ENCODE peak calls at places on chromosomes 7 and 10, in ten cellular contexts. Z is cardiac muscle cell; I is adrenal gland; D is endothelial cell; N is hypothalamus; J is NCI-H510A treated with DMSO at 0.1 percent for 48 hours; F is CD8-positive, alpha-beta T cell; M is EH; O is T-helper 9 cell; R is DMS79. B is an unnamed sample.

GRCh38 chr10:102935939-102936605 is 18.0 kb downstream of the CNNM2 start:
- DNase-seq in Z (no peak), I (no peak), D (no peak), N (no peak), J (no peak), F (no peak), M (no peak), O (no peak), R (no peak), B (no peak)

GRCh38 chr7:75854233-75854632 is 24.6 kb upstream of the RHBDD2 start:
- DNase-seq in Z (no peak), I (no peak), D (no peak), N (no peak), J (no peak), F (no peak), M (peak), O (no peak), R (no peak), B (no peak)

GRCh38 chr7:117993377-117994003 is 120.2 kb upstream of the CTTNBP2 start:
- DNase-seq in Z (peak), I (peak), D (peak), N (no peak), J (peak), F (no peak), M (no peak), O (no peak), R (no peak), B (no peak)

GRCh38 chr10:18607503-18607902 is 43.9 kb downstream of the NSUN6 start:
- DNase-seq in Z (peak), I (peak), D (no peak), N (no peak), J (peak), F (no peak), M (peak), O (no peak), R (no peak), B (no peak)

GRCh38 chr7:143901360-143901709 is 641 bp downstream of the TCAF1 start:
- DNase-seq in Z (peak), I (peak), D (no peak), N (peak), J (no peak), F (no peak), M (peak), O (no peak), R (no peak), B (no peak)

GRCh38 chr7:98774893-98775292 is 94.9 kb downstream of the TMEM130 start:
- DNase-seq in Z (no peak), I (no peak), D (no peak), N (no peak), J (no peak), F (no peak), M (no peak), O (no peak), R (no peak), B (no peak)

GRCh38 chr10:43210556-43210955 is 56.3 kb downstream of the RASGEF1A start:
- DNase-seq in Z (no peak), I (no peak), D (no peak), N (no peak), J (no peak), F (no peak), M (no peak), O (no peak), R (no peak), B (no peak)

GRCh38 chr7:98323597-98324322 is 42.3 kb downstream of the BRI3 start:
- DNase-seq in Z (no peak), I (no peak), D (no peak), N (no peak), J (peak), F (no peak), M (no peak), O (no peak), R (no peak), B (no peak)

GRCh38 chr7:47604496-47604890 is 22.6 kb upstream of the TNS3 start:
- DNase-seq in Z (no peak), I (no peak), D (no peak), N (no peak), J (no peak), F (no peak), M (no peak), O (no peak), R (no peak), B (no peak)

GRCh38 chr7:128398016-128398840 is 11.6 kb downstream of the IMPDH1 start:
- DNase-seq in Z (peak), I (peak), D (peak), N (peak), J (peak), F (no peak), M (peak), O (peak), R (no peak), B (peak)

GRCh38 chr7:128112018-128112780 is 81.0 kb upstream of the LRRC4 start:
- DNase-seq in Z (no peak), I (no peak), D (no peak), N (no peak), J (no peak), F (no peak), M (no peak), O (no peak), R (peak), B (no peak)

GRCh38 chr10:2731940-2732339 is 335.4 kb upstream of the PFKP start:
- DNase-seq in Z (no peak), I (no peak), D (no peak), N (no peak), J (no peak), F (no peak), M (no peak), O (no peak), R (no peak), B (no peak)

GRCh38 chr7:102821994-102822747 is 73.4 kb downstream of the FAM185A start:
- DNase-seq in Z (no peak), I (no peak), D (no peak), N (no peak), J (no peak), F (no peak), M (no peak), O (no peak), R (no peak), B (no peak)

GRCh38 chr7:149229526-149229925 is 9.9 kb upstream of the ZNF212 start:
- DNase-seq in Z (no peak), I (no peak), D (no peak), N (no peak), J (no peak), F (no peak), M (no peak), O (no peak), R (no peak), B (no peak)

GRCh38 chr7:149330914-149331567 is 69.0 kb downstream of the ZNF783 start:
- DNase-seq in Z (no peak), I (no peak), D (no peak), N (no peak), J (no peak), F (no peak), M (peak), O (no peak), R (no peak), B (no peak)

GRCh38 chr10:45578384-45578946 is 94.1 kb downstream of the ZFAND4 start:
- DNase-seq in Z (no peak), I (no peak), D (no peak), N (no peak), J (no peak), F (no peak), M (no peak), O (no peak), R (no peak), B (no peak)

GRCh38 chr7:98168181-98168903 is 42.9 kb upstream of the BHLHA15 start:
- DNase-seq in Z (peak), I (peak), D (peak), N (no peak), J (peak), F (peak), M (peak), O (peak), R (peak), B (peak)

GRCh38 chr7:35415411-35415822 is 161.5 kb upstream of the TBX20 start:
- DNase-seq in Z (no peak), I (no peak), D (no peak), N (no peak), J (no peak), F (no peak), M (no peak), O (no peak), R (no peak), B (no peak)

GRCh38 chr7:70047891-70048448 is 449.7 kb downstream of the AUTS2 start:
- DNase-seq in Z (no peak), I (no peak), D (no peak), N (no peak), J (no peak), F (no peak), M (no peak), O (no peak), R (no peak), B (no peak)

GRCh38 chr7:31811650-31812461 is 124.8 kb downstream of the PPP1R17 start:
- DNase-seq in Z (no peak), I (peak), D (no peak), N (no peak), J (no peak), F (no peak), M (peak), O (no peak), R (no peak), B (peak)

GRCh38 chr7:106792233-106792926 is 72.7 kb upstream of the PIK3CG start:
- DNase-seq in Z (no peak), I (no peak), D (no peak), N (no peak), J (no peak), F (no peak), M (peak), O (no peak), R (no peak), B (no peak)

GRCh38 chr10:32446701-32447406 is 914 bp downstream of the CCDC7 start:
- DNase-seq in Z (no peak), I (no peak), D (no peak), N (no peak), J (no peak), F (no peak), M (peak), O (no peak), R (peak), B (peak)

GRCh38 chr10:128062837-128063563 is 63.2 kb downstream of the MKI67 start:
- DNase-seq in Z (no peak), I (peak), D (peak), N (peak), J (no peak), F (no peak), M (no peak), O (peak), R (no peak), B (peak)

GRCh38 chr10:932589-932988 is 1.1 kb upstream of the LARP4B start:
- DNase-seq in Z (no peak), I (peak), D (peak), N (no peak), J (no peak), F (no peak), M (no peak), O (no peak), R (no peak), B (no peak)

GRCh38 chr7:27873981-27874957 is 134.3 kb downstream of the TAX1BP1 start:
- DNase-seq in Z (no peak), I (peak), D (no peak), N (peak), J (no peak), F (no peak), M (peak), O (no peak), R (no peak), B (no peak)

GRCh38 chr10:3781458-3782098 is 3.4 kb downstream of the KLF6 start:
- DNase-seq in Z (no peak), I (no peak), D (peak), N (no peak), J (no peak), F (no peak), M (peak), O (peak), R (no peak), B (peak)

GRCh38 chr7:93232673-93233018 is 480 bp downstream of the VPS50 start:
- DNase-seq in Z (no peak), I (no peak), D (peak), N (no peak), J (no peak), F (no peak), M (no peak), O (no peak), R (no peak), B (no peak)

GRCh38 chr10:129921801-129922597 is 42.1 kb downstream of the EBF3 start:
- DNase-seq in Z (no peak), I (no peak), D (no peak), N (no peak), J (no peak), F (no peak), M (no peak), O (no peak), R (no peak), B (no peak)

GRCh38 chr7:150897502-150898474 is 45.5 kb downstream of the AOC1 start:
- DNase-seq in Z (no peak), I (no peak), D (no peak), N (no peak), J (no peak), F (no peak), M (no peak), O (no peak), R (no peak), B (no peak)

GRCh38 chr10:36301139-36301538 is 659.0 kb upstream of the FZD8 start:
- DNase-seq in Z (no peak), I (no peak), D (no peak), N (no peak), J (no peak), F (no peak), M (no peak), O (no peak), R (no peak), B (no peak)

GRCh38 chr7:142338633-142339501 is 81.0 kb upstream of the PRSS58 start:
- DNase-seq in Z (peak), I (no peak), D (peak), N (no peak), J (no peak), F (no peak), M (peak), O (no peak), R (no peak), B (no peak)

GRCh38 chr10:99708428-99709010 is 23.4 kb downstream of the COX15 start:
- DNase-seq in Z (no peak), I (no peak), D (no peak), N (no peak), J (no peak), F (no peak), M (peak), O (no peak), R (no peak), B (no peak)

GRCh38 chr10:110013615-110014293 is 6.0 kb downstream of the ADD3 start:
- DNase-seq in Z (no peak), I (no peak), D (no peak), N (no peak), J (no peak), F (no peak), M (no peak), O (no peak), R (no peak), B (no peak)

GRCh38 chr7:94418851-94419250 is 24.2 kb downstream of the COL1A2 start:
- DNase-seq in Z (no peak), I (no peak), D (no peak), N (no peak), J (no peak), F (no peak), M (peak), O (no peak), R (no peak), B (no peak)